ENCODE peak calls at places on chromosomes 13 and 19, in six cellular contexts. One of them, this sample, is unnamed.
A peak's percentile ranks its signal among the peaks of the same experiment; 100 is the strongest.

GRCh38 chr19:33373701-33374405 is at the start of gene CEBPG:
- DNase-seq in GM12864: no peak
- DNase-seq in NCI-H2107: peak; percentile 20
- DNase-seq in nephron progenitor cell: peak; percentile 69
- DNase-seq in thoracic aorta: no peak
- DNase-seq in heart left ventricle: peak; percentile 63
- DNase-seq in this sample: no peak

GRCh38 chr13:51027644-51028043 is 83.4 kb downstream of the C13orf42 start:
- DNase-seq in GM12864: no peak
- DNase-seq in NCI-H2107: no peak
- DNase-seq in nephron progenitor cell: no peak
- DNase-seq in thoracic aorta: no peak
- DNase-seq in heart left ventricle: no peak
- DNase-seq in this sample: no peak

GRCh38 chr13:29676941-29677452 is 81.5 kb upstream of the SLC7A1 start:
- DNase-seq in GM12864: no peak
- DNase-seq in NCI-H2107: no peak
- DNase-seq in nephron progenitor cell: no peak
- DNase-seq in thoracic aorta: no peak
- DNase-seq in heart left ventricle: no peak
- DNase-seq in this sample: no peak

GRCh38 chr19:56141416-56141992 is 417 bp downstream of the ZNF444 start:
- DNase-seq in GM12864: no peak
- DNase-seq in NCI-H2107: no peak
- DNase-seq in nephron progenitor cell: no peak
- DNase-seq in thoracic aorta: no peak
- DNase-seq in heart left ventricle: no peak
- DNase-seq in this sample: no peak

GRCh38 chr13:110690516-110690915 is 15.4 kb downstream of the CARS2 start:
- DNase-seq in GM12864: no peak
- DNase-seq in NCI-H2107: no peak
- DNase-seq in nephron progenitor cell: no peak
- DNase-seq in thoracic aorta: no peak
- DNase-seq in heart left ventricle: no peak
- DNase-seq in this sample: no peak

GRCh38 chr19:56316728-56317127 is 2.1 kb upstream of the ZSCAN5A start:
- DNase-seq in GM12864: no peak
- DNase-seq in NCI-H2107: no peak
- DNase-seq in nephron progenitor cell: no peak
- DNase-seq in thoracic aorta: no peak
- DNase-seq in heart left ventricle: no peak
- DNase-seq in this sample: no peak

GRCh38 chr13:41505209-41505835 is 48.0 kb downstream of the RGCC start:
- DNase-seq in GM12864: no peak
- DNase-seq in NCI-H2107: no peak
- DNase-seq in nephron progenitor cell: no peak
- DNase-seq in thoracic aorta: no peak
- DNase-seq in heart left ventricle: no peak
- DNase-seq in this sample: no peak

GRCh38 chr19:48206402-48207093 is 36.1 kb downstream of the ZSWIM9 start:
- DNase-seq in GM12864: no peak
- DNase-seq in NCI-H2107: no peak
- DNase-seq in nephron progenitor cell: no peak
- DNase-seq in thoracic aorta: no peak
- DNase-seq in heart left ventricle: no peak
- DNase-seq in this sample: no peak

GRCh38 chr19:43634877-43635560 is 4.6 kb downstream of the CADM4 start:
- DNase-seq in GM12864: no peak
- DNase-seq in NCI-H2107: no peak
- DNase-seq in nephron progenitor cell: peak; percentile 52
- DNase-seq in thoracic aorta: no peak
- DNase-seq in heart left ventricle: no peak
- DNase-seq in this sample: no peak

GRCh38 chr13:99822820-99823219 is 148.7 kb downstream of the ZIC5 start:
- DNase-seq in GM12864: no peak
- DNase-seq in NCI-H2107: no peak
- DNase-seq in nephron progenitor cell: no peak
- DNase-seq in thoracic aorta: no peak
- DNase-seq in heart left ventricle: no peak
- DNase-seq in this sample: no peak

GRCh38 chr19:41702208-41702651 is 6.2 kb upstream of the CEACAM5 start:
- DNase-seq in GM12864: no peak
- DNase-seq in NCI-H2107: no peak
- DNase-seq in nephron progenitor cell: no peak
- DNase-seq in thoracic aorta: no peak
- DNase-seq in heart left ventricle: no peak
- DNase-seq in this sample: no peak